ENCODE peak calls at places on chromosomes 6 and 20, in seven cellular contexts. One of them, this sample, is unnamed.

GRCh38 chr6:24520929-24521546 is 26.3 kb downstream of the ALDH5A1 start:
- DNase-seq in progenitor cell of endocrine pancreas: no peak
- DNase-seq in lower lobe of right lung: peak
- DNase-seq in fibroblast of pulmonary artery: peak
- DNase-seq in IMR-90: peak
- DNase-seq in foreskin fibroblast: peak
- DNase-seq in tibial nerve: no peak
- DNase-seq in this sample: peak

GRCh38 chr20:22584630-22584921 is 204 bp upstream of the FOXA2 start:
- DNase-seq in progenitor cell of endocrine pancreas: peak
- DNase-seq in lower lobe of right lung: peak
- DNase-seq in fibroblast of pulmonary artery: no peak
- DNase-seq in IMR-90: no peak
- DNase-seq in foreskin fibroblast: no peak
- DNase-seq in tibial nerve: no peak
- DNase-seq in this sample: no peak

GRCh38 chr20:1631309-1632227 is 11.8 kb upstream of the SIRPB1 start:
- DNase-seq in progenitor cell of endocrine pancreas: no peak
- DNase-seq in lower lobe of right lung: no peak
- DNase-seq in fibroblast of pulmonary artery: peak
- DNase-seq in IMR-90: no peak
- DNase-seq in foreskin fibroblast: no peak
- DNase-seq in tibial nerve: no peak
- DNase-seq in this sample: no peak

GRCh38 chr6:74357329-74357728 is 661.3 kb downstream of the CD109 start:
- DNase-seq in progenitor cell of endocrine pancreas: no peak
- DNase-seq in lower lobe of right lung: no peak
- DNase-seq in fibroblast of pulmonary artery: peak
- DNase-seq in IMR-90: peak
- DNase-seq in foreskin fibroblast: peak
- DNase-seq in tibial nerve: no peak
- DNase-seq in this sample: peak

GRCh38 chr6:169646906-169647567 is 54.8 kb downstream of the WDR27 start:
- DNase-seq in progenitor cell of endocrine pancreas: no peak
- DNase-seq in lower lobe of right lung: peak
- DNase-seq in fibroblast of pulmonary artery: no peak
- DNase-seq in IMR-90: no peak
- DNase-seq in foreskin fibroblast: no peak
- DNase-seq in tibial nerve: no peak
- DNase-seq in this sample: no peak

GRCh38 chr20:50256577-50256976 is 65.9 kb downstream of the CEBPB start:
- DNase-seq in progenitor cell of endocrine pancreas: no peak
- DNase-seq in lower lobe of right lung: peak
- DNase-seq in fibroblast of pulmonary artery: no peak
- DNase-seq in IMR-90: peak
- DNase-seq in foreskin fibroblast: no peak
- DNase-seq in tibial nerve: no peak
- DNase-seq in this sample: no peak

GRCh38 chr6:83341765-83342164 is 89.1 kb downstream of the ME1 start:
- DNase-seq in progenitor cell of endocrine pancreas: no peak
- DNase-seq in lower lobe of right lung: no peak
- DNase-seq in fibroblast of pulmonary artery: no peak
- DNase-seq in IMR-90: no peak
- DNase-seq in foreskin fibroblast: no peak
- DNase-seq in tibial nerve: no peak
- DNase-seq in this sample: no peak

GRCh38 chr6:41976794-41977484 is 35.3 kb upstream of the CCND3 start:
- DNase-seq in progenitor cell of endocrine pancreas: no peak
- DNase-seq in lower lobe of right lung: no peak
- DNase-seq in fibroblast of pulmonary artery: peak
- DNase-seq in IMR-90: peak
- DNase-seq in foreskin fibroblast: peak
- DNase-seq in tibial nerve: no peak
- DNase-seq in this sample: peak

GRCh38 chr20:4815618-4816017 is 93.9 kb downstream of the PRND start:
- DNase-seq in progenitor cell of endocrine pancreas: no peak
- DNase-seq in lower lobe of right lung: no peak
- DNase-seq in fibroblast of pulmonary artery: no peak
- DNase-seq in IMR-90: no peak
- DNase-seq in foreskin fibroblast: no peak
- DNase-seq in tibial nerve: no peak
- DNase-seq in this sample: no peak

GRCh38 chr20:30921286-30922071 is 336.0 kb upstream of the DEFB115 start:
- DNase-seq in progenitor cell of endocrine pancreas: no peak
- DNase-seq in lower lobe of right lung: no peak
- DNase-seq in fibroblast of pulmonary artery: no peak
- DNase-seq in IMR-90: no peak
- DNase-seq in foreskin fibroblast: peak
- DNase-seq in tibial nerve: no peak
- DNase-seq in this sample: no peak

GRCh38 chr6:110875548-110876169 is 1.1 kb downstream of the AMD1 start:
- DNase-seq in progenitor cell of endocrine pancreas: peak
- DNase-seq in lower lobe of right lung: peak
- DNase-seq in fibroblast of pulmonary artery: no peak
- DNase-seq in IMR-90: no peak
- DNase-seq in foreskin fibroblast: peak
- DNase-seq in tibial nerve: no peak
- DNase-seq in this sample: peak

GRCh38 chr20:32247957-32248497 is 29.4 kb upstream of the KIF3B start:
- DNase-seq in progenitor cell of endocrine pancreas: no peak
- DNase-seq in lower lobe of right lung: no peak
- DNase-seq in fibroblast of pulmonary artery: no peak
- DNase-seq in IMR-90: no peak
- DNase-seq in foreskin fibroblast: no peak
- DNase-seq in tibial nerve: no peak
- DNase-seq in this sample: no peak

GRCh38 chr6:44739163-44739562 is 351.7 kb downstream of the CDC5L start:
- DNase-seq in progenitor cell of endocrine pancreas: no peak
- DNase-seq in lower lobe of right lung: no peak
- DNase-seq in fibroblast of pulmonary artery: peak
- DNase-seq in IMR-90: no peak
- DNase-seq in foreskin fibroblast: no peak
- DNase-seq in tibial nerve: no peak
- DNase-seq in this sample: no peak

GRCh38 chr6:168699631-168700315 is 258.8 kb downstream of the SMOC2 start:
- DNase-seq in progenitor cell of endocrine pancreas: no peak
- DNase-seq in lower lobe of right lung: no peak
- DNase-seq in fibroblast of pulmonary artery: no peak
- DNase-seq in IMR-90: no peak
- DNase-seq in foreskin fibroblast: peak
- DNase-seq in tibial nerve: peak
- DNase-seq in this sample: no peak

DNA sequence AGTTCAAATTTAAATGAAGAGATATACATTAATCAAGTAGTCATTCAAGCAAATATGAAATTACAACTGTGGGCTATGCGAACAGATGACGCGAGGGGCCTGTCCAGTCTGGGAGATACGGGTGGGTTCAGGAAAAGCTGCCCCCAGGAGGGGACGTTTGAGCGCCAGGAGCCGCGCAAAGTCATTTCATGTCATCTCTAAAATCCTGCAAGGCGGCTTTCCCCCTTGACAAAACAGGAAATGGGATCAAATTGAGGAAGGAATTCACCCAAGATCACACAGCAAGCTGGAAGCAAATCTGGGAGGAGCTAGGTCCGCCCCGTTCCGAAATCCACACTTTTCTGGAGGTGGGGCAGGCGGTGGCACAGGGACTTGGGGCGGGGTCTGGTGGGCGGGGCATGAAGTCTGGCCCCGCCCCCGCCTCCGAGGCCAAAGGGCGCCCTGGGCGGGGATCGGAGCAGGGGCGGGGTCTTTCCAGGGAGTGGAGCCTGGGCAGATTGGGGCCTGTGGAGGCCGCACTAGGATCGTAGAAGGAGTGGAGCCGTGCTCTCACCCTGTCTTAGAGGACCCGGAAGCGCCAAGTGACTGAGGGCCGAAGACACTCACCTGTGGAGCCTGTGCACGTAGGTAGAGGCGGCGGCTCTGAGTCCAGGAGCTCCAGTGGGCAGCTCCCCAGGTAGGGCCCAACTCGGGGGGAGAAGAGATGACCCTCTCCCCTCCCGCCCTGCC is at the start of gene LPIN3:
- DNase-seq in progenitor cell of endocrine pancreas: peak
- DNase-seq in lower lobe of right lung: peak
- DNase-seq in fibroblast of pulmonary artery: peak
- DNase-seq in IMR-90: peak
- DNase-seq in foreskin fibroblast: peak
- DNase-seq in tibial nerve: peak
- DNase-seq in this sample: peak
- TF ChIP-seq CTCF in progenitor cell of endocrine pancreas: no peak
- TF ChIP-seq CTCF in lower lobe of right lung: no peak
- TF ChIP-seq CTCF in fibroblast of pulmonary artery: no peak
- TF ChIP-seq CTCF in IMR-90: no peak
- TF ChIP-seq CTCF in foreskin fibroblast: peak
- TF ChIP-seq CTCF in tibial nerve: peak
- TF ChIP-seq CTCF in this sample: no peak

GRCh38 chr6:36914227-36914794 is 28.6 kb downstream of the C6orf89 start:
- DNase-seq in progenitor cell of endocrine pancreas: no peak
- DNase-seq in lower lobe of right lung: peak
- DNase-seq in fibroblast of pulmonary artery: peak
- DNase-seq in IMR-90: peak
- DNase-seq in foreskin fibroblast: peak
- DNase-seq in tibial nerve: no peak
- DNase-seq in this sample: peak
- TF ChIP-seq CTCF in progenitor cell of endocrine pancreas: peak
- TF ChIP-seq CTCF in lower lobe of right lung: peak
- TF ChIP-seq CTCF in fibroblast of pulmonary artery: peak
- TF ChIP-seq CTCF in IMR-90: peak
- TF ChIP-seq CTCF in foreskin fibroblast: peak
- TF ChIP-seq CTCF in tibial nerve: no peak
- TF ChIP-seq CTCF in this sample: peak

DNA sequence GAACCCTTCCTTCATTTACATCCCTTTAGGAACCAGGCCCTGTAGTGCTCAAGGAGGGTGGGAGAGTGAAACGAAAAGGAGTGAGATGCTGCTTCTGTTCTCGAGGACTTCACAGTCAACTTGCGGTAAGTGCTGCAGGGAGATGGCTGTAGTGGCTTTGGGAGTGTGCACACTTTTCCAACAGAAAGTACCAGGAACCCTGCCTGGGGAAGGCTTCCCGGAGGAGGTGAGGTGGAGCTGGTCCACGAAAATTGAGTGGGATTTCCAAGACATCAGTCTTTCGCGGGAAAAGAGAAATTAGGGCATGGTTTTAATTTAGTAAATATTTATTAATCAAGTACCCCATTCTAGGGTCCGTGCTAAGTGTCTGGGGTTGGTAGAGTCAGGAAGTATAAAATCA is 12.7 kb downstream of the TRIM31 start:
- DNase-seq in progenitor cell of endocrine pancreas: no peak
- DNase-seq in lower lobe of right lung: no peak
- DNase-seq in fibroblast of pulmonary artery: no peak
- DNase-seq in IMR-90: no peak
- DNase-seq in foreskin fibroblast: no peak
- DNase-seq in tibial nerve: no peak
- DNase-seq in this sample: no peak
- TF ChIP-seq CTCF in progenitor cell of endocrine pancreas: no peak
- TF ChIP-seq CTCF in lower lobe of right lung: no peak
- TF ChIP-seq CTCF in fibroblast of pulmonary artery: no peak
- TF ChIP-seq CTCF in IMR-90: no peak
- TF ChIP-seq CTCF in foreskin fibroblast: no peak
- TF ChIP-seq CTCF in tibial nerve: no peak
- TF ChIP-seq CTCF in this sample: no peak

DNA sequence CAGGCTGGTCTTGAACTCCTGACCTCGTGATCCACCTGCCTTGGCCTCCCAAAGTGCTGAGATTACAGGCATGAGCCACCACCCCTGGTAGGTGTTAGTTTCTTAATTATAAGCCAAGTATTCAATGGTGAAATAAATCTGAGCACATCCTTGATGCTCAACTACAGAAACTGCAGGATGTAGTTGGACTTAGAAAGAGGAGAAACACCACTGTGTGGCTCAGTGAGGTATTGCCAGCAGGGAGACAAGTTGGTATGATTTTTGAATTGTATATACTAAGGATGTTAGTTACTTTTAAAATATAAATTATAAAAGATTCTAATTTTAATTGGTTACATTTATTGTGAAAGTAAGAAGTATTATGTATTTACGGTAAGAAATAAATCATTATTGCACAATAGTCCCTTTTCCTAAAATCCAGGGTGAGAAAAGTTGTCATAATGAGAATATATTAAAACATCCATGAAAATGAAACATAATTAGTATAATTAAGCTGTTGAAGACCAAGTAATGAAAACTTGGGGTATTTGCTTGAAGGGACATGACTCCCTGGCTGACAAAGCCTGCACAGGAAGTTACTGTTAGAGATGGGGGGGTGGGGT is 17.6 kb downstream of the SLC18B1 start:
- DNase-seq in progenitor cell of endocrine pancreas: no peak
- DNase-seq in lower lobe of right lung: no peak
- DNase-seq in fibroblast of pulmonary artery: peak
- DNase-seq in IMR-90: peak
- DNase-seq in foreskin fibroblast: peak
- DNase-seq in tibial nerve: no peak
- DNase-seq in this sample: peak
- TF ChIP-seq CTCF in progenitor cell of endocrine pancreas: peak
- TF ChIP-seq CTCF in lower lobe of right lung: peak
- TF ChIP-seq CTCF in fibroblast of pulmonary artery: peak
- TF ChIP-seq CTCF in IMR-90: peak
- TF ChIP-seq CTCF in foreskin fibroblast: peak
- TF ChIP-seq CTCF in tibial nerve: no peak
- TF ChIP-seq CTCF in this sample: peak

GRCh38 chr6:27685278-27685677 is 212.4 kb upstream of the ZNF184 start:
- DNase-seq in progenitor cell of endocrine pancreas: no peak
- DNase-seq in lower lobe of right lung: no peak
- DNase-seq in fibroblast of pulmonary artery: no peak
- DNase-seq in IMR-90: no peak
- DNase-seq in foreskin fibroblast: no peak
- DNase-seq in tibial nerve: no peak
- DNase-seq in this sample: no peak

GRCh38 chr6:27688014-27688586 is 215.2 kb upstream of the ZNF184 start:
- DNase-seq in progenitor cell of endocrine pancreas: peak
- DNase-seq in lower lobe of right lung: peak
- DNase-seq in fibroblast of pulmonary artery: peak
- DNase-seq in IMR-90: peak
- DNase-seq in foreskin fibroblast: peak
- DNase-seq in tibial nerve: peak
- DNase-seq in this sample: peak

GRCh38 chr6:27684264-27685211 is 211.6 kb upstream of the ZNF184 start:
- DNase-seq in progenitor cell of endocrine pancreas: no peak
- DNase-seq in lower lobe of right lung: no peak
- DNase-seq in fibroblast of pulmonary artery: peak
- DNase-seq in IMR-90: peak
- DNase-seq in foreskin fibroblast: peak
- DNase-seq in tibial nerve: no peak
- DNase-seq in this sample: peak

GRCh38 chr6:27687154-27688013 is 214.5 kb upstream of the ZNF184 start:
- DNase-seq in progenitor cell of endocrine pancreas: peak
- DNase-seq in lower lobe of right lung: peak
- DNase-seq in fibroblast of pulmonary artery: peak
- DNase-seq in IMR-90: peak
- DNase-seq in foreskin fibroblast: peak
- DNase-seq in tibial nerve: peak
- DNase-seq in this sample: peak
- TF ChIP-seq CTCF in progenitor cell of endocrine pancreas: peak
- TF ChIP-seq CTCF in lower lobe of right lung: peak
- TF ChIP-seq CTCF in fibroblast of pulmonary artery: peak
- TF ChIP-seq CTCF in IMR-90: peak
- TF ChIP-seq CTCF in foreskin fibroblast: peak
- TF ChIP-seq CTCF in tibial nerve: no peak
- TF ChIP-seq CTCF in this sample: peak

DNA sequence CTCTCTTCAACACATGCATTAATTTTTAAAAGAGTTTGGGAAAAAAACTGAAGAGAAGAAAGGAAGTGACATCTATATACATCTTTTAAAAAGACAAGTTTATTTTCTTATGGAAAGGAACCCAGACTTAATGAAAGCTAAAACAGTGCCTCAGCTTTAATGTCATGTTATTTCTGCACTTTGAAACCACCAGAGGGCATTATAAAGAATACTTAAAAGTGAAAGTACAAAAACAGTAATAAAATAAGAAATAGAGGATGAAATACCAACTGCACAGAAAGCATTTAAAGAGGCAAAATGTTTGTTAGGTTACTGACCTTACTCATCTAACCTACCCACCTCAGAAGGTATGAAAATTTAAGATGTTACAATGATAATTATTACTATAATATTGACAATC is 98.8 kb downstream of the HUS1B start:
- DNase-seq in progenitor cell of endocrine pancreas: no peak
- DNase-seq in lower lobe of right lung: no peak
- DNase-seq in fibroblast of pulmonary artery: peak
- DNase-seq in IMR-90: no peak
- DNase-seq in foreskin fibroblast: peak
- DNase-seq in tibial nerve: no peak
- DNase-seq in this sample: peak
- TF ChIP-seq CTCF in progenitor cell of endocrine pancreas: peak
- TF ChIP-seq CTCF in lower lobe of right lung: no peak
- TF ChIP-seq CTCF in fibroblast of pulmonary artery: peak
- TF ChIP-seq CTCF in IMR-90: peak
- TF ChIP-seq CTCF in foreskin fibroblast: peak
- TF ChIP-seq CTCF in tibial nerve: peak
- TF ChIP-seq CTCF in this sample: peak